ENCODE peak calls at places on chromosome 14, in nine cellular contexts. M is foreskin fibroblast, A is cerebellar cortex, N is aorta, L is endothelial cell, F is A549, U is psoas muscle, Q is SHP77, X is NCI-H1105 treated with DMSO at 0.1 percent for 48 hours. G is an unnamed sample.

GRCh38 chr14:29584992-29585391 is 342.7 kb downstream of the PRKD1 start:
- DNase-seq in M (peak), A (peak), N (no peak), L (no peak), F (peak), U (peak), Q (peak), X (peak), G (no peak)

GRCh38 chr14:89641495-89642162 is 224.6 kb upstream of the FOXN3 start:
- DNase-seq in M (no peak), A (no peak), N (no peak), L (no peak), F (no peak), U (no peak), Q (no peak), X (no peak), G (peak)

GRCh38 chr14:99634443-99634842 is 10.5 kb upstream of the HHIPL1 start:
- DNase-seq in M (no peak), A (no peak), N (no peak), L (no peak), F (no peak), U (no peak), Q (no peak), X (no peak), G (no peak)

GRCh38 chr14:85917631-85918030 is 387.7 kb downstream of the FLRT2 start:
- DNase-seq in M (no peak), A (no peak), N (no peak), L (no peak), F (no peak), U (no peak), Q (no peak), X (no peak), G (no peak)

GRCh38 chr14:97948841-97949240 is 1151.7 kb downstream of the VRK1 start:
- DNase-seq in M (no peak), A (no peak), N (no peak), L (no peak), F (no peak), U (no peak), Q (no peak), X (no peak), G (no peak)

GRCh38 chr14:80054020-80054419 is 157.3 kb downstream of the DIO2 start:
- DNase-seq in M (no peak), A (no peak), N (no peak), L (no peak), F (no peak), U (no peak), Q (no peak), X (no peak), G (no peak)

GRCh38 chr14:102622262-102622885 is 29.9 kb downstream of the RCOR1 start:
- DNase-seq in M (no peak), A (no peak), N (no peak), L (no peak), F (no peak), U (no peak), Q (no peak), X (no peak), G (no peak)

GRCh38 chr14:63952933-63953437 is 100.2 kb downstream of the SYNE2 start:
- DNase-seq in M (peak), A (no peak), N (no peak), L (no peak), F (no peak), U (no peak), Q (no peak), X (no peak), G (no peak)

GRCh38 chr14:71139058-71139946 is 232.0 kb downstream of the PCNX1 start:
- DNase-seq in M (peak), A (peak), N (peak), L (peak), F (peak), U (peak), Q (no peak), X (peak), G (peak)

GRCh38 chr14:53532871-53533270 is 379.7 kb upstream of the DDHD1 start:
- DNase-seq in M (no peak), A (no peak), N (no peak), L (no peak), F (no peak), U (no peak), Q (no peak), X (no peak), G (no peak)

GRCh38 chr14:42214981-42215491 is 608.4 kb downstream of the LRFN5 start:
- DNase-seq in M (peak), A (peak), N (no peak), L (no peak), F (peak), U (no peak), Q (peak), X (no peak), G (no peak)

GRCh38 chr14:71166434-71166833 is 259.2 kb downstream of the PCNX1 start:
- DNase-seq in M (peak), A (peak), N (no peak), L (peak), F (peak), U (no peak), Q (no peak), X (no peak), G (no peak)

GRCh38 chr14:51581017-51581881 is 70.5 kb upstream of the FRMD6 start:
- DNase-seq in M (peak), A (no peak), N (no peak), L (no peak), F (peak), U (no peak), Q (no peak), X (no peak), G (no peak)

GRCh38 chr14:79583738-79584405 is 627.4 kb downstream of the DIO2 start:
- DNase-seq in M (peak), A (peak), N (no peak), L (no peak), F (peak), U (no peak), Q (no peak), X (no peak), G (no peak)

GRCh38 chr14:58750321-58751269 is 112.8 kb downstream of the DACT1 start:
- DNase-seq in M (no peak), A (no peak), N (no peak), L (no peak), F (no peak), U (no peak), Q (no peak), X (no peak), G (no peak)

GRCh38 chr14:74563621-74564159 is 48.3 kb downstream of the LTBP2 start:
- DNase-seq in M (no peak), A (no peak), N (no peak), L (no peak), F (no peak), U (no peak), Q (no peak), X (no peak), G (no peak)

GRCh38 chr14:74324945-74325361 is 22.2 kb upstream of the ABCD4 start:
- DNase-seq in M (peak), A (peak), N (no peak), L (no peak), F (peak), U (no peak), Q (peak), X (peak), G (no peak)

GRCh38 chr14:68297871-68298468 is 478.4 kb downstream of the RAD51B start:
- DNase-seq in M (peak), A (no peak), N (no peak), L (no peak), F (peak), U (no peak), Q (no peak), X (no peak), G (no peak)

GRCh38 chr14:31137214-31137889 is 70.2 kb downstream of the HECTD1 start:
- DNase-seq in M (no peak), A (no peak), N (no peak), L (no peak), F (peak), U (no peak), Q (no peak), X (no peak), G (no peak)

GRCh38 chr14:92122351-92122677 is 545 bp downstream of the CPSF2 start:
- DNase-seq in M (peak), A (peak), N (no peak), L (no peak), F (peak), U (no peak), Q (no peak), X (peak), G (no peak)

GRCh38 chr14:51089278-51089677 is 5.6 kb downstream of the TRIM9 start:
- DNase-seq in M (no peak), A (peak), N (no peak), L (no peak), F (no peak), U (no peak), Q (no peak), X (no peak), G (no peak)

GRCh38 chr14:73913256-73913655 is 26.6 kb downstream of the ZNF410 start:
- DNase-seq in M (no peak), A (no peak), N (no peak), L (no peak), F (peak), U (no peak), Q (no peak), X (no peak), G (no peak)

GRCh38 chr14:65167072-65167645 is 64.8 kb upstream of the MAX start:
- DNase-seq in M (no peak), A (no peak), N (no peak), L (no peak), F (peak), U (no peak), Q (no peak), X (no peak), G (no peak)

GRCh38 chr14:103134405-103134804 is 11.1 kb downstream of the TNFAIP2 start:
- DNase-seq in M (no peak), A (no peak), N (no peak), L (no peak), F (no peak), U (no peak), Q (no peak), X (no peak), G (no peak)

GRCh38 chr14:56129941-56130340 is 11.7 kb downstream of the PELI2 start:
- DNase-seq in M (no peak), A (no peak), N (no peak), L (no peak), F (no peak), U (no peak), Q (no peak), X (no peak), G (no peak)

GRCh38 chr14:60214003-60214402 is 35.0 kb upstream of the PPM1A start:
- DNase-seq in M (no peak), A (no peak), N (no peak), L (no peak), F (no peak), U (no peak), Q (no peak), X (no peak), G (no peak)

GRCh38 chr14:90795744-90796143 is 20.5 kb downstream of the TTC7B start:
- DNase-seq in M (peak), A (no peak), N (no peak), L (peak), F (peak), U (peak), Q (no peak), X (no peak), G (no peak)

GRCh38 chr14:55473786-55474185 is 33.4 kb upstream of the TBPL2 start:
- DNase-seq in M (no peak), A (no peak), N (no peak), L (no peak), F (no peak), U (no peak), Q (no peak), X (no peak), G (no peak)

GRCh38 chr14:105023791-105024480 is 3.1 kb upstream of the CDCA4 start:
- DNase-seq in M (peak), A (no peak), N (no peak), L (no peak), F (peak), U (no peak), Q (no peak), X (no peak), G (no peak)

GRCh38 chr14:72745546-72745945 is 148.4 kb downstream of the DPF3 start:
- DNase-seq in M (peak), A (no peak), N (no peak), L (no peak), F (no peak), U (no peak), Q (no peak), X (no peak), G (no peak)

GRCh38 chr14:24185015-24185414 is 3.6 kb downstream of the IPO4 start:
- DNase-seq in M (no peak), A (no peak), N (no peak), L (no peak), F (no peak), U (peak), Q (no peak), X (no peak), G (no peak)

G was measured in GM12878.